ENCODE peak calls at places on chromosome 22, in seven cellular contexts. One of them, this sample, is unnamed.

GRCh38 chr22:47397673-47398072 is 635.2 kb downstream of the TBC1D22A start:
- DNase-seq in fibroblast of lung: no peak
- DNase-seq in CD8-positive, alpha-beta memory T cell: no peak
- DNase-seq in pancreas: no peak
- DNase-seq in A673: no peak
- DNase-seq in cardiac muscle cell: no peak
- DNase-seq in left lung: no peak
- DNase-seq in this sample: no peak

GRCh38 chr22:27345681-27346080 is 455.9 kb downstream of the MN1 start:
- DNase-seq in cardiac muscle cell: peak; percentile 78
- DNase-seq in fibroblast of lung: no peak
- DNase-seq in A673: no peak
- DNase-seq in pancreas: no peak
- DNase-seq in left lung: no peak
- DNase-seq in CD8-positive, alpha-beta memory T cell: no peak
- DNase-seq in this sample: no peak

GRCh38 chr22:27116295-27116694 is 458.9 kb downstream of the MIAT start:
- DNase-seq in pancreas: no peak
- DNase-seq in cardiac muscle cell: no peak
- DNase-seq in A673: no peak
- DNase-seq in CD8-positive, alpha-beta memory T cell: no peak
- DNase-seq in left lung: no peak
- DNase-seq in fibroblast of lung: peak; percentile 54
- DNase-seq in this sample: no peak

GRCh38 chr22:47367107-47367690 is 604.7 kb downstream of the TBC1D22A start:
- DNase-seq in cardiac muscle cell: no peak
- DNase-seq in pancreas: no peak
- DNase-seq in left lung: no peak
- DNase-seq in fibroblast of lung: no peak
- DNase-seq in CD8-positive, alpha-beta memory T cell: no peak
- DNase-seq in A673: no peak
- DNase-seq in this sample: no peak

GRCh38 chr22:49084203-49084602 is 743.5 kb downstream of the BRD1 start:
- DNase-seq in cardiac muscle cell: no peak
- DNase-seq in pancreas: no peak
- DNase-seq in A673: no peak
- DNase-seq in fibroblast of lung: no peak
- DNase-seq in left lung: no peak
- DNase-seq in CD8-positive, alpha-beta memory T cell: no peak
- DNase-seq in this sample: no peak

GRCh38 chr22:49674479-49674830 is 153.2 kb downstream of the BRD1 start:
- DNase-seq in pancreas: no peak
- DNase-seq in A673: no peak
- DNase-seq in cardiac muscle cell: no peak
- DNase-seq in CD8-positive, alpha-beta memory T cell: no peak
- DNase-seq in fibroblast of lung: no peak
- DNase-seq in left lung: no peak
- DNase-seq in this sample: no peak

GRCh38 chr22:26546282-26546681 is 34.0 kb upstream of the TFIP11 start:
- DNase-seq in fibroblast of lung: no peak
- DNase-seq in pancreas: no peak
- DNase-seq in A673: no peak
- DNase-seq in left lung: no peak
- DNase-seq in CD8-positive, alpha-beta memory T cell: no peak
- DNase-seq in cardiac muscle cell: no peak
- DNase-seq in this sample: no peak

GRCh38 chr22:24445481-24446290 is 18.3 kb downstream of the ADORA2A start:
- DNase-seq in left lung: no peak
- DNase-seq in pancreas: no peak
- DNase-seq in A673: peak; percentile 55
- DNase-seq in cardiac muscle cell: no peak
- DNase-seq in fibroblast of lung: no peak
- DNase-seq in CD8-positive, alpha-beta memory T cell: no peak
- DNase-seq in this sample: no peak

GRCh38 chr22:47356433-47357011 is 594.1 kb downstream of the TBC1D22A start:
- DNase-seq in cardiac muscle cell: no peak
- DNase-seq in CD8-positive, alpha-beta memory T cell: no peak
- DNase-seq in pancreas: no peak
- DNase-seq in A673: no peak
- DNase-seq in fibroblast of lung: no peak
- DNase-seq in left lung: no peak
- DNase-seq in this sample: no peak

GRCh38 chr22:43239102-43239875 is 52.4 kb upstream of the TTLL12 start:
- DNase-seq in cardiac muscle cell: peak; percentile 73
- DNase-seq in CD8-positive, alpha-beta memory T cell: no peak
- DNase-seq in left lung: no peak
- DNase-seq in fibroblast of lung: no peak
- DNase-seq in pancreas: no peak
- DNase-seq in A673: no peak
- DNase-seq in this sample: no peak

GRCh38 chr22:49349841-49350381 is 477.8 kb downstream of the BRD1 start:
- DNase-seq in pancreas: no peak
- DNase-seq in CD8-positive, alpha-beta memory T cell: no peak
- DNase-seq in cardiac muscle cell: no peak
- DNase-seq in A673: no peak
- DNase-seq in left lung: peak; percentile 69
- DNase-seq in fibroblast of lung: no peak
- DNase-seq in this sample: no peak

GRCh38 chr22:50485221-50486131 is 1.2 kb upstream of the MIOX start:
- DNase-seq in pancreas: peak; percentile 90
- DNase-seq in cardiac muscle cell: no peak
- DNase-seq in left lung: peak; percentile 84
- DNase-seq in fibroblast of lung: no peak
- DNase-seq in A673: peak; percentile 48
- DNase-seq in CD8-positive, alpha-beta memory T cell: no peak
- DNase-seq in this sample: peak; percentile 59

GRCh38 chr22:28856095-28856455 is 27.3 kb upstream of the ZNRF3 start:
- DNase-seq in CD8-positive, alpha-beta memory T cell: no peak
- DNase-seq in fibroblast of lung: no peak
- DNase-seq in cardiac muscle cell: no peak
- DNase-seq in A673: no peak
- DNase-seq in pancreas: no peak
- DNase-seq in left lung: no peak
- DNase-seq in this sample: no peak

GRCh38 chr22:43168416-43169309 is 17.3 kb downstream of the TSPO start:
- DNase-seq in fibroblast of lung: peak; percentile 45
- DNase-seq in cardiac muscle cell: no peak
- DNase-seq in pancreas: no peak
- DNase-seq in CD8-positive, alpha-beta memory T cell: no peak
- DNase-seq in left lung: no peak
- DNase-seq in A673: no peak
- DNase-seq in this sample: no peak

GRCh38 chr22:50317674-50318073 is 9.1 kb downstream of the DENND6B start:
- DNase-seq in left lung: no peak
- DNase-seq in pancreas: no peak
- DNase-seq in CD8-positive, alpha-beta memory T cell: no peak
- DNase-seq in cardiac muscle cell: no peak
- DNase-seq in fibroblast of lung: no peak
- DNase-seq in A673: no peak
- DNase-seq in this sample: no peak

GRCh38 chr22:22871536-22872278 is 15.9 kb upstream of the IGLL5 start:
- DNase-seq in pancreas: no peak
- DNase-seq in CD8-positive, alpha-beta memory T cell: no peak
- DNase-seq in fibroblast of lung: no peak
- DNase-seq in A673: no peak
- DNase-seq in left lung: no peak
- DNase-seq in cardiac muscle cell: no peak
- DNase-seq in this sample: no peak

GRCh38 chr22:41320416-41321240 is 19.3 kb downstream of the ZC3H7B start:
- DNase-seq in fibroblast of lung: no peak
- DNase-seq in pancreas: no peak
- DNase-seq in CD8-positive, alpha-beta memory T cell: no peak
- DNase-seq in cardiac muscle cell: no peak
- DNase-seq in A673: no peak
- DNase-seq in left lung: no peak
- DNase-seq in this sample: no peak

GRCh38 chr22:41327124-41327523 is 25.8 kb downstream of the ZC3H7B start:
- DNase-seq in CD8-positive, alpha-beta memory T cell: no peak
- DNase-seq in pancreas: no peak
- DNase-seq in left lung: no peak
- DNase-seq in cardiac muscle cell: no peak
- DNase-seq in fibroblast of lung: no peak
- DNase-seq in A673: no peak
- DNase-seq in this sample: no peak

GRCh38 chr22:41330169-41330568 is 28.8 kb downstream of the ZC3H7B start:
- DNase-seq in cardiac muscle cell: no peak
- DNase-seq in fibroblast of lung: no peak
- DNase-seq in CD8-positive, alpha-beta memory T cell: no peak
- DNase-seq in pancreas: no peak
- DNase-seq in A673: no peak
- DNase-seq in left lung: no peak
- DNase-seq in this sample: no peak

GRCh38 chr22:41324818-41325528 is 23.6 kb downstream of the ZC3H7B start:
- DNase-seq in fibroblast of lung: no peak
- DNase-seq in left lung: no peak
- DNase-seq in A673: no peak
- DNase-seq in cardiac muscle cell: no peak
- DNase-seq in CD8-positive, alpha-beta memory T cell: no peak
- DNase-seq in pancreas: no peak
- DNase-seq in this sample: no peak
- H3K36me3 ChIP-seq in fibroblast of lung: peaks cover 36% of the 10 kb centered on the region
- H3K36me3 ChIP-seq in left lung: peaks cover 85% of the 10 kb centered on the region
- H3K36me3 ChIP-seq in A673: peaks cover 42% of the 10 kb centered on the region
- H3K36me3 ChIP-seq in cardiac muscle cell: peaks cover 13% of the 10 kb centered on the region
- H3K36me3 ChIP-seq in CD8-positive, alpha-beta memory T cell: peaks cover 37% of the 10 kb centered on the region
- H3K36me3 ChIP-seq in pancreas: peaks cover 15% of the 10 kb centered on the region
- H3K36me3 ChIP-seq in this sample: peaks cover 10% of the 10 kb centered on the region

DNA sequence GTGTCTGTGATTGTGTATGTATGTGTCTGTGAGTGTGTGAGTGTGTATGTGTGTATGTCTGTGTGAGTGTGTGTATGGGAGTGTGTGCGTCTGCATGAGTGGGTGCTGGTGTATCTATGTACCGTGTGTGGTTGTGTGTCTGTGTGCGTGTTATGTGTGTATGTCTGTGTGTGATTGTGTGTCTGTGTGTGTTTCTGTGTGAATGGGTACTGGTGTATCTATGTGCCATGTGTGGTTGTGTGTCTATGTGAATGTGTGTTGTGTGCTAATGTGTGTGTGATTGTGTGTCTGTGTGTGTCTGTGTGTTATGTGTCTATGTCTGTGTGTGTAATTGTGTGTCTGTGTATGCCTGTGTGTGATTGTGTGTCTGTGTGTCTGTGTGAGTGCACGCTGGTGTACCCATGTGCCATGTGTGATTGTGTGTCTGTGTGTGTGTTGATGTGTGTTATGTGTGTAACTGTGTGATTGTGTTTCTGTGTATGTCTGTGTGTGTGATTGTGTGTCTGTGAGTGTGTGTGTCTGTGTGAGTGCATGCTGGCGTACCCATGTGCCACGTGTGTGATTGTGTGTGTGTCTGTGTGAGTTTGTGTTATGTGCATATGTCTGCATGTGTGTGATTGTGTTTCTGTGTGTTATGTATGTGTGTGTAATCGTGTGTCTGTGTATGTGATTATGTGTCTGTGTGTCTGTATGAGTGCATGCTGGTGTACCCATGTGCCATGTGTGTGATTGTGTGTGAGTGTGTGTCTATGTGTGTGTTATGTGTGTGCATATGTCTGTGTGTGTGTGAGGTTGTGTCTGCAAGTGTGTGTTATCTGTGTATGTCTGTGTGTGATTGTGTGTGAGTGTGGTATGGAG is 6.8 kb upstream of the CACNA1I start:
- DNase-seq in pancreas: no peak
- DNase-seq in fibroblast of lung: no peak
- DNase-seq in left lung: no peak
- DNase-seq in A673: no peak
- DNase-seq in CD8-positive, alpha-beta memory T cell: no peak
- DNase-seq in cardiac muscle cell: no peak
- DNase-seq in this sample: no peak
- H3K36me3 ChIP-seq in pancreas: no peaks in the 10 kb centered on the region
- H3K36me3 ChIP-seq in fibroblast of lung: no peaks in the 10 kb centered on the region
- H3K36me3 ChIP-seq in left lung: no peaks in the 10 kb centered on the region
- H3K36me3 ChIP-seq in A673: no peaks in the 10 kb centered on the region
- H3K36me3 ChIP-seq in CD8-positive, alpha-beta memory T cell: no peaks in the 10 kb centered on the region
- H3K36me3 ChIP-seq in cardiac muscle cell: no peaks in the 10 kb centered on the region
- H3K36me3 ChIP-seq in this sample: no peaks in the 10 kb centered on the region

GRCh38 chr22:31289335-31289734 is 3.0 kb downstream of the PIK3IP1 start:
- DNase-seq in fibroblast of lung: no peak
- DNase-seq in left lung: no peak
- DNase-seq in cardiac muscle cell: no peak
- DNase-seq in pancreas: no peak
- DNase-seq in A673: no peak
- DNase-seq in CD8-positive, alpha-beta memory T cell: no peak
- DNase-seq in this sample: no peak
- H3K36me3 ChIP-seq in fibroblast of lung: peaks cover 11% of the 10 kb centered on the region
- H3K36me3 ChIP-seq in left lung: peaks cover 14% of the 10 kb centered on the region
- H3K36me3 ChIP-seq in cardiac muscle cell: no peaks in the 10 kb centered on the region
- H3K36me3 ChIP-seq in pancreas: no peaks in the 10 kb centered on the region
- H3K36me3 ChIP-seq in A673: no peaks in the 10 kb centered on the region
- H3K36me3 ChIP-seq in CD8-positive, alpha-beta memory T cell: peaks cover 40% of the 10 kb centered on the region
- H3K36me3 ChIP-seq in this sample: no peaks in the 10 kb centered on the region

GRCh38 chr22:37212174-37212906 is at the start of gene SSTR3:
- DNase-seq in CD8-positive, alpha-beta memory T cell: no peak
- DNase-seq in cardiac muscle cell: peak; percentile 53
- DNase-seq in A673: no peak
- DNase-seq in fibroblast of lung: peak; percentile 25
- DNase-seq in pancreas: no peak
- DNase-seq in left lung: no peak
- DNase-seq in this sample: no peak

GRCh38 chr22:37209140-37209845 is 3.0 kb downstream of the SSTR3 start:
- DNase-seq in pancreas: no peak
- DNase-seq in CD8-positive, alpha-beta memory T cell: no peak
- DNase-seq in left lung: no peak
- DNase-seq in A673: no peak
- DNase-seq in fibroblast of lung: no peak
- DNase-seq in cardiac muscle cell: no peak
- DNase-seq in this sample: no peak

GRCh38 chr22:37211853-37212173 is 464 bp downstream of the SSTR3 start:
- DNase-seq in cardiac muscle cell: no peak
- DNase-seq in fibroblast of lung: no peak
- DNase-seq in CD8-positive, alpha-beta memory T cell: no peak
- DNase-seq in A673: no peak
- DNase-seq in pancreas: no peak
- DNase-seq in left lung: no peak
- DNase-seq in this sample: no peak

GRCh38 chr22:37210041-37210803 is 2.1 kb downstream of the SSTR3 start:
- DNase-seq in CD8-positive, alpha-beta memory T cell: no peak
- DNase-seq in A673: no peak
- DNase-seq in fibroblast of lung: no peak
- DNase-seq in left lung: no peak
- DNase-seq in pancreas: no peak
- DNase-seq in cardiac muscle cell: no peak
- DNase-seq in this sample: no peak

DNA sequence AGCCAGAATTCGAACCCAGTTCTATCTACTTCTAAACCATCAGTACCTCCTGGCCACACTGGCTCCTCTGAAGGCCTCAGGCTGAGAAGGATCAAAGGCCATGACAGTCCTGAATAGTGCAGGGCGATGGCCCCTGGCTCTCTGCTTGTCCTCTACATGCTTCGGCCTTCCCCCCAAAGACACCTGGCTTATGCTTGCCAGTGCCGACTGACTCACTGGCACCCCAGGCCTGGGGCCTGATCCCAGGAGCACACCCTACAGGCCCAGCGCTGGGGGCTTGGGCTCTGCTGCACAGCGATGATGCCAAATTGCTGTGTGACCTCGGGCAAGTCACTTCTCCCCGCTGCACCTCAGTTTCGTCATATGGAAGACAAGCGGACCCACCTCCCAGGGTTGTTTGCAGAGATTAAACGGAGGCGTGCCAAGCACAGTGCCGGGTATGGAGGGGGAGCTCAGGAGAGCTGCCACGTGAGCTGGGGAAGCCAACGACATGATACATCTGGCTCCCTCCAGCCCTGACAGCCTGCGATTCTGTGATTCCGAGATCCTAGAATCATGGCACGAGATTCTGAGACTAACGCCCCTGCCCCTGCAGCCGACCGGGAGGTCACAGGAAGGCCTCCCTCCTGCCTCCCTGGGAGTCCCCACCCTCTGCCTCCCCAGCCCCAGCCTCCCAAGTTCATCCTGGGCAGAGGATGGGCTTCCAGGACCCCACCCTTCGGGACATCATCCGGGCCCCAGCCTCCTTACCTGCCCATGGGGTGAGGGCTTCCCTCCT is 1.0 kb downstream of the SSTR3 start:
- DNase-seq in CD8-positive, alpha-beta memory T cell: no peak
- DNase-seq in left lung: no peak
- DNase-seq in A673: no peak
- DNase-seq in fibroblast of lung: no peak
- DNase-seq in cardiac muscle cell: no peak
- DNase-seq in pancreas: no peak
- DNase-seq in this sample: no peak
- H3K36me3 ChIP-seq in CD8-positive, alpha-beta memory T cell: no peaks in the 10 kb centered on the region
- H3K36me3 ChIP-seq in left lung: no peaks in the 10 kb centered on the region
- H3K36me3 ChIP-seq in A673: no peaks in the 10 kb centered on the region
- H3K36me3 ChIP-seq in fibroblast of lung: no peaks in the 10 kb centered on the region
- H3K36me3 ChIP-seq in cardiac muscle cell: no peaks in the 10 kb centered on the region
- H3K36me3 ChIP-seq in pancreas: no peaks in the 10 kb centered on the region
- H3K36me3 ChIP-seq in this sample: no peaks in the 10 kb centered on the region